ENCODE peak calls at places on chromosomes 4 and X, in five cellular contexts. R, L, P, M and G are unnamed samples.

GRCh38 chr4:8173641-8174242 is 15.1 kb upstream of the ABLIM2 start:
- DNase-seq in R (no peak), L (no peak), P (no peak), M (no peak), G (no peak)

GRCh38 chr4:95929448-95930064 is 89.7 kb downstream of the PDHA2 start:
- DNase-seq in R (no peak), L (no peak), P (peak; percentile 4), M (no peak), G (no peak)

GRCh38 chr4:20284990-20285389 is 33.3 kb downstream of the SLIT2 start:
- DNase-seq in R (no peak), L (no peak), P (no peak), M (no peak), G (no peak)

GRCh38 chr4:6470502-6471302 is 1.7 kb downstream of the PPP2R2C start:
- DNase-seq in R (no peak), L (no peak), P (no peak), M (no peak), G (no peak)

GRCh38 chr4:82989567-82990429 is 20.8 kb downstream of the LIN54 start:
- DNase-seq in R (no peak), L (no peak), P (no peak), M (no peak), G (no peak)

GRCh38 chr4:144174401-144175067 is 34.0 kb upstream of the GYPA start:
- DNase-seq in R (peak; percentile 19), L (peak; percentile 23), P (peak; percentile 38), M (no peak), G (peak; percentile 10)

GRCh38 chrX:11741574-11741973 is 16.5 kb upstream of the MSL3 start:
- DNase-seq in R (no peak), L (no peak), P (no peak), M (no peak), G (no peak)

GRCh38 chr4:10808591-10808990 is 124.0 kb upstream of the CLNK start:
- DNase-seq in R (no peak), L (no peak), P (no peak), M (no peak), G (no peak)

GRCh38 chrX:20971250-20971649 is 403.0 kb upstream of the CNKSR2 start:
- DNase-seq in R (no peak), L (no peak), P (no peak), M (no peak), G (no peak)

GRCh38 chr4:23857353-23857752 is 32.5 kb downstream of the PPARGC1A start:
- DNase-seq in R (no peak), L (no peak), P (no peak), M (no peak), G (no peak)

GRCh38 chr4:185235480-185236154 is 26.2 kb downstream of the SNX25 start:
- DNase-seq in R (no peak), L (no peak), P (no peak), M (no peak), G (no peak)

GRCh38 chrX:13940646-13941045 is 89.0 kb downstream of the GEMIN8 start:
- DNase-seq in R (no peak), L (no peak), P (no peak), M (no peak), G (no peak)

GRCh38 chr4:1278336-1278670 is 11.4 kb upstream of the MAEA start:
- DNase-seq in R (no peak), L (no peak), P (no peak), M (no peak), G (no peak)

GRCh38 chrX:134718329-134719317 is 60.4 kb upstream of the PLAC1 start:
- DNase-seq in R (peak; percentile 8), L (peak; percentile 80), P (peak; percentile 87), M (no peak), G (peak; percentile 97)

GRCh38 chr4:54571762-54572542 is 85.8 kb upstream of the KIT start:
- DNase-seq in R (no peak), L (no peak), P (no peak), M (no peak), G (no peak)

GRCh38 chrX:40094041-40094899 is 3.5 kb downstream of the BCOR start:
- DNase-seq in R (no peak), L (no peak), P (peak; percentile 65), M (no peak), G (no peak)

GRCh38 chr4:101086801-101087586 is 260.3 kb downstream of the PPP3CA start:
- DNase-seq in R (no peak), L (no peak), P (no peak), M (no peak), G (no peak)

GRCh38 chrX:110081740-110082139 is 78.8 kb downstream of the TMEM164 start:
- DNase-seq in R (no peak), L (no peak), P (no peak), M (no peak), G (no peak)

GRCh38 chr4:152713951-152714705 is 34.3 kb upstream of the TMEM154 start:
- DNase-seq in R (no peak), L (no peak), P (no peak), M (no peak), G (no peak)

GRCh38 chr4:22962186-22962786 is 269.5 kb downstream of the GBA3 start:
- DNase-seq in R (no peak), L (no peak), P (no peak), M (no peak), G (no peak)

GRCh38 chr4:52655505-52655904 is 3.6 kb downstream of the USP46 start:
- DNase-seq in R (no peak), L (no peak), P (no peak), M (no peak), G (no peak)

GRCh38 chr4:3756343-3757059 is 9.7 kb upstream of the ADRA2C start:
- DNase-seq in R (no peak), L (no peak), P (no peak), M (no peak), G (no peak)

GRCh38 chr4:161577604-161578301 is 586.0 kb downstream of the FSTL5 start:
- DNase-seq in R (no peak), L (peak; percentile 12), P (no peak), M (no peak), G (peak; percentile 90)

GRCh38 chrX:82813671-82814078 is 694.4 kb upstream of the POU3F4 start:
- DNase-seq in R (no peak), L (no peak), P (no peak), M (no peak), G (no peak)

GRCh38 chr4:151641167-151641566 is 119.6 kb downstream of the GATB start:
- DNase-seq in R (no peak), L (peak; percentile 40), P (no peak), M (no peak), G (peak; percentile 29)

GRCh38 chr4:3484057-3484973 is 21.2 kb downstream of the DOK7 start:
- DNase-seq in R (no peak), L (no peak), P (no peak), M (no peak), G (no peak)

GRCh38 chr4:94621491-94622080 is 136.2 kb upstream of the BMPR1B start:
- DNase-seq in R (no peak), L (no peak), P (peak; percentile 37), M (no peak), G (no peak)

GRCh38 chrX:151754042-151754419 is 19.5 kb downstream of the CNGA2 start:
- DNase-seq in R (no peak), L (peak; percentile 55), P (no peak), M (no peak), G (peak; percentile 51)

GRCh38 chrX:21745756-21746155 is 12.2 kb downstream of the SMPX start:
- DNase-seq in R (peak; percentile 1), L (no peak), P (no peak), M (peak; percentile 32), G (no peak)

GRCh38 chrX:14801136-14801535 is 71.7 kb downstream of the FANCB start:
- DNase-seq in R (no peak), L (no peak), P (no peak), M (no peak), G (peak; percentile 33)

GRCh38 chr4:122746485-122746965 is 14.0 kb downstream of the BBS12 start:
- DNase-seq in R (peak; percentile 15), L (no peak), P (no peak), M (no peak), G (no peak)